ENCODE peak calls at places on chromosome 11, in five cellular contexts. X is Peyer's patch, F is stomach, T is upper lobe of right lung, N is fibroblast of villous mesenchyme. P is an unnamed sample.

GRCh38 chr11:117302228-117302627 is 11.1 kb downstream of the BACE1-AS start:
- DNase-seq in X (no peak), F (no peak), T (no peak), N (no peak), P (no peak)

GRCh38 chr11:15118431-15118830 is 3.7 kb downstream of the INSC start:
- DNase-seq in X (no peak), F (no peak), T (no peak), N (no peak), P (no peak)

GRCh38 chr11:120273432-120273831 is 33.5 kb downstream of the POU2F3 start:
- DNase-seq in X (no peak), F (no peak), T (no peak), N (no peak), P (no peak)

GRCh38 chr11:133228406-133229330 is 303.6 kb downstream of the OPCML start:
- DNase-seq in X (no peak), F (peak; percentile 29), T (no peak), N (no peak), P (no peak)

GRCh38 chr11:34357646-34358257 is at the start of gene ABTB2:
- DNase-seq in X (peak; percentile 99), F (peak; percentile 99), T (peak; percentile 99), N (peak; percentile 98), P (peak; percentile 99)

GRCh38 chr11:85809191-85809590 is 1.8 kb downstream of the SYTL2 start:
- DNase-seq in X (peak; percentile 53), F (no peak), T (no peak), N (no peak), P (no peak)

GRCh38 chr11:44343778-44344424 is 34.0 kb upstream of the ALX4 start:
- DNase-seq in X (no peak), F (no peak), T (no peak), N (no peak), P (no peak)

GRCh38 chr11:122322369-122322768 is 206.4 kb upstream of the BLID start:
- DNase-seq in X (no peak), F (no peak), T (no peak), N (peak; percentile 48), P (peak; percentile 61)

GRCh38 chr11:77967121-77967520 is 27.3 kb downstream of the INTS4 start:
- DNase-seq in X (no peak), F (no peak), T (no peak), N (no peak), P (no peak)

GRCh38 chr11:7637447-7638157 is 35.7 kb downstream of the CYB5R2 start:
- DNase-seq in X (no peak), F (no peak), T (no peak), N (peak; percentile 38), P (peak; percentile 54)

GRCh38 chr11:19933801-19934488 is 221.3 kb downstream of the NAV2 start:
- DNase-seq in X (no peak), F (no peak), T (no peak), N (no peak), P (no peak)

GRCh38 chr11:12242071-12242672 is 131.8 kb downstream of the MICAL2 start:
- DNase-seq in X (no peak), F (no peak), T (no peak), N (no peak), P (no peak)

GRCh38 chr11:61587541-61587941 is 6.7 kb upstream of the SYT7 start:
- DNase-seq in X (peak; percentile 53), F (peak; percentile 51), T (peak; percentile 79), N (no peak), P (peak; percentile 26)

GRCh38 chr11:92932023-92932422 is 37.4 kb upstream of the MTNR1B start:
- DNase-seq in X (no peak), F (no peak), T (no peak), N (no peak), P (peak; percentile 18)

GRCh38 chr11:8268530-8269461 is 5.1 kb upstream of the LMO1 start:
- DNase-seq in X (peak; percentile 38), F (no peak), T (peak; percentile 33), N (no peak), P (no peak)

GRCh38 chr11:116294630-116295029 is 478.2 kb downstream of the BUD13 start:
- DNase-seq in X (no peak), F (no peak), T (no peak), N (no peak), P (peak; percentile 22)

GRCh38 chr11:91850533-91851305 is 373.9 kb upstream of the FAT3 start:
- DNase-seq in X (no peak), F (no peak), T (no peak), N (no peak), P (no peak)

GRCh38 chr11:18700375-18700774 is 1.8 kb downstream of the TMEM86A start:
- DNase-seq in X (no peak), F (no peak), T (no peak), N (no peak), P (peak; percentile 69)

GRCh38 chr11:82980292-82980691 is 78.8 kb downstream of the DDIAS start:
- DNase-seq in X (no peak), F (no peak), T (no peak), N (peak; percentile 59), P (peak; percentile 89)

GRCh38 chr11:47078751-47079524 is 97.7 kb downstream of the ARFGAP2 start:
- DNase-seq in X (no peak), F (no peak), T (no peak), N (no peak), P (no peak)

GRCh38 chr11:75233688-75234295 is 6.8 kb upstream of the TPBGL start:
- DNase-seq in X (peak; percentile 47), F (peak; percentile 24), T (no peak), N (peak; percentile 52), P (peak; percentile 76)

GRCh38 chr11:74011360-74012071 is 2.6 kb upstream of the UCP3 start:
- DNase-seq in X (peak; percentile 45), F (no peak), T (no peak), N (no peak), P (peak; percentile 78)

GRCh38 chr11:110098645-110099044 is 5.5 kb downstream of the ZC3H12C start:
- DNase-seq in X (no peak), F (no peak), T (no peak), N (no peak), P (peak; percentile 57)

GRCh38 chr11:128021304-128022006 is 565.9 kb downstream of the ETS1 start:
- DNase-seq in X (no peak), F (no peak), T (no peak), N (no peak), P (peak; percentile 40)

GRCh38 chr11:119149371-119150275 is 771 bp downstream of the ABCG4 start:
- DNase-seq in X (no peak), F (no peak), T (peak; percentile 64), N (no peak), P (no peak)

GRCh38 chr11:97544401-97544800 is 1154.6 kb downstream of the JRKL start:
- DNase-seq in X (no peak), F (no peak), T (no peak), N (no peak), P (peak; percentile 69)

GRCh38 chr11:75896843-75897419 is 81.9 kb downstream of the UVRAG start:
- DNase-seq in X (no peak), F (no peak), T (no peak), N (peak; percentile 54), P (peak; percentile 66)

GRCh38 chr11:17280494-17281127 is 4.1 kb downstream of the NUCB2 start:
- DNase-seq in X (no peak), F (no peak), T (no peak), N (peak; percentile 27), P (no peak)

GRCh38 chr11:74463216-74463615 is 4.1 kb downstream of the KCNE3 start:
- DNase-seq in X (no peak), F (no peak), T (no peak), N (no peak), P (no peak)

GRCh38 chr11:20011294-20011951 is 148.9 kb downstream of the DBX1 start:
- DNase-seq in X (no peak), F (no peak), T (no peak), N (peak; percentile 19), P (peak; percentile 59)

GRCh38 chr11:79461144-79461543 is 20.3 kb upstream of the TENM4 start:
- DNase-seq in X (no peak), F (no peak), T (no peak), N (peak; percentile 41), P (peak; percentile 74)

GRCh38 chr11:27754035-27755017 is 54.1 kb upstream of the BDNF start:
- DNase-seq in X (no peak), F (no peak), T (no peak), N (no peak), P (peak; percentile 80)

GRCh38 chr11:18105086-18105801 is 638 bp downstream of the SAAL1 start:
- DNase-seq in X (no peak), F (no peak), T (no peak), N (no peak), P (no peak)

GRCh38 chr11:6617315-6617781 is 1.9 kb downstream of the TPP1 start:
- DNase-seq in X (no peak), F (no peak), T (no peak), N (peak; percentile 22), P (peak; percentile 71)

GRCh38 chr11:121807051-121807450 is 309.0 kb downstream of the BLID start:
- DNase-seq in X (no peak), F (no peak), T (no peak), N (no peak), P (no peak)

GRCh38 chr11:64850979-64851567 is 6.6 kb upstream of the CDC42BPG start:
- DNase-seq in X (peak; percentile 89), F (peak; percentile 51), T (no peak), N (peak; percentile 61), P (no peak)
- TF ChIP-seq CTCF in X (no peak), F (no peak), T (no peak), N (no peak), P (no peak)

GRCh38 chr11:89293966-89294679 is 116.4 kb downstream of the TYR start:
- DNase-seq in X (peak; percentile 41), F (no peak), T (peak; percentile 43), N (peak; percentile 12), P (peak; percentile 58)
- H3K4me3 ChIP-seq in X (no peak overlapping the region), F (no peak overlapping the region), T (no peak overlapping the region), N (peak overlapping the region; percentile 39), P (peak overlapping the region; percentile 57)

GRCh38 chr11:104337273-104337672 is 173.3 kb upstream of the PDGFD start:
- DNase-seq in X (no peak), F (no peak), T (no peak), N (no peak), P (peak; percentile 13)

GRCh38 chr11:104329043-104329442 is 165.1 kb upstream of the PDGFD start:
- DNase-seq in X (no peak), F (no peak), T (no peak), N (no peak), P (no peak)

GRCh38 chr11:104332110-104332509 is 168.2 kb upstream of the PDGFD start:
- DNase-seq in X (peak; percentile 52), F (peak; percentile 32), T (no peak), N (no peak), P (peak; percentile 35)

GRCh38 chr11:104338186-104338585 is 174.2 kb upstream of the PDGFD start:
- DNase-seq in X (no peak), F (no peak), T (no peak), N (no peak), P (peak; percentile 41)

DNA sequence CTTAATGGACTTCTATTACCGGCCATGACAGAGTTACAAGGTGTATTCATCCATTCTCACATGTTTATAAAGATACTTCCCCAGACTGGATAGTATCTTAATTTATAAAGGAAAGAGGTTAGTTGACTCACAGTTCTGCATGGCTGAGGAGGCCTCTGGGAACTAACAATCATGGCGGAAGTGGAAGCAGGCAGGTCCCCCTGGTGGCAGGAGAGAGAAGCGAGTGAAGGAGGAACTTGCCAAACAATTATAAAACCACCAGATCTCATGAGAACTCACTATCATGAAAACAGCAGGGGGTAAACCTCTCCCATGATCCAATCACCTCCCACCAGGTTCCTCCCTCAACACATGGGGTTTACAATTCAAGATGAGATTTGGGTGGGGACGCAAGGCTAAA is 170.0 kb upstream of the PDGFD start:
- DNase-seq in X (no peak), F (no peak), T (no peak), N (no peak), P (no peak)
- TF ChIP-seq CTCF in X (no peak), F (no peak), T (no peak), N (peak; percentile 32), P (peak; percentile 35)

GRCh38 chr11:45777127-45777969 is 27.6 kb upstream of the SLC35C1 start:
- DNase-seq in X (no peak), F (peak; percentile 15), T (no peak), N (peak; percentile 65), P (peak; percentile 88)
- H3K4me3 ChIP-seq in X (no peak overlapping the region), F (no peak overlapping the region), T (no peak overlapping the region), N (no peak overlapping the region), P (no peak overlapping the region)